ENCODE peak calls at places on chromosomes 16 and 17, in five cellular contexts. X is AG09319, S is left ventricle myocardium inferior, C is HAP-1, P is posterior cingulate gyrus. J is an unnamed sample.
A peak's percentile ranks its signal among the peaks of the same experiment; 100 is the strongest.

GRCh38 chr17:11318207-11318606 is 77.2 kb downstream of the SHISA6 start:
- DNase-seq in X (no peak), S (no peak), C (no peak), P (no peak), J (no peak)

GRCh38 chr17:15351925-15352324 is 10.5 kb upstream of the TEKT3 start:
- DNase-seq in X (peak; percentile 56), S (no peak), C (no peak), P (no peak), J (peak; percentile 11)

GRCh38 chr17:47618416-47618815 is 31.3 kb upstream of the KPNB1 start:
- DNase-seq in X (no peak), S (no peak), C (no peak), P (no peak), J (no peak)

GRCh38 chr16:75254359-75254837 is 3.0 kb upstream of the BCAR1 start:
- DNase-seq in X (no peak), S (no peak), C (no peak), P (peak; percentile 19), J (no peak)

GRCh38 chr16:46568472-46569230 is 52.5 kb downstream of the SHCBP1 start:
- DNase-seq in X (no peak), S (no peak), C (no peak), P (no peak), J (no peak)

GRCh38 chr17:47895856-47896671 is at the start of gene SP2:
- DNase-seq in X (peak; percentile 100), S (peak; percentile 99), C (peak; percentile 100), P (peak; percentile 97), J (peak; percentile 100)

GRCh38 chr16:23996258-23996955 is 160.6 kb downstream of the PRKCB start:
- DNase-seq in X (no peak), S (no peak), C (no peak), P (no peak), J (no peak)

GRCh38 chr16:16108759-16109158 is 114.5 kb downstream of the ABCC6 start:
- DNase-seq in X (no peak), S (no peak), C (no peak), P (no peak), J (no peak)

GRCh38 chr16:87207509-87207908 is 109.7 kb downstream of the C16orf95 start:
- DNase-seq in X (peak; percentile 79), S (no peak), C (no peak), P (no peak), J (peak; percentile 76)